ENCODE peak calls at places on chromosomes 6 and 20, in eight cellular contexts. C is GM23248, R is neural progenitor cell, W is PC-3, F is HCT116, Q is mesenchymal stem cell, G is osteoblast, N is fibroblast of lung. U is an unnamed sample.

GRCh38 chr6:167328086-167328485 is 3.2 kb downstream of the TTLL2 start:
- DNase-seq in C (no peak), Q (no peak), R (no peak), F (no peak), G (no peak), N (no peak), W (no peak), U (no peak)

GRCh38 chr20:22729180-22729579 is 144.8 kb upstream of the FOXA2 start:
- DNase-seq in Q (peak), N (no peak), R (no peak), W (peak), C (no peak), G (no peak), F (no peak), U (no peak)

GRCh38 chr6:7112741-7113313 is 5.1 kb downstream of the RREB1 start:
- DNase-seq in N (no peak), G (peak), F (no peak), C (peak), R (peak), W (peak), Q (peak), U (no peak)

GRCh38 chr20:63736893-63737689 is 627 bp downstream of the LIME1 start:
- DNase-seq in C (no peak), Q (no peak), R (no peak), N (no peak), F (no peak), G (peak), W (no peak), U (no peak)

GRCh38 chr20:53975761-53976160 is 94.6 kb downstream of the BCAS1 start:
- DNase-seq in Q (no peak), C (no peak), F (no peak), N (no peak), W (no peak), G (no peak), R (no peak), U (no peak)

GRCh38 chr6:112223070-112223861 is 31.1 kb downstream of the LAMA4 start:
- DNase-seq in Q (peak), G (peak), W (peak), R (no peak), C (peak), F (no peak), N (peak), U (no peak)

GRCh38 chr6:5308066-5308465 is 46.8 kb downstream of the FARS2 start:
- DNase-seq in Q (no peak), C (peak), F (no peak), N (peak), W (peak), R (no peak), G (no peak), U (no peak)

GRCh38 chr20:46378390-46379009 is 27.9 kb downstream of the ELMO2 start:
- DNase-seq in Q (no peak), N (no peak), G (no peak), R (no peak), W (no peak), F (no peak), C (no peak), U (no peak)

GRCh38 chr6:116847234-116847633 is 18.4 kb upstream of the GPRC6A start:
- DNase-seq in G (peak), N (peak), Q (peak), R (no peak), F (peak), C (peak), W (peak), U (no peak)

GRCh38 chr6:100023798-100024197 is 29.8 kb upstream of the MCHR2 start:
- DNase-seq in W (no peak), Q (no peak), F (no peak), C (no peak), R (no peak), N (no peak), G (no peak), U (no peak)

GRCh38 chr20:58023781-58024180 is 204.7 kb downstream of the ANKRD60 start:
- DNase-seq in N (no peak), R (no peak), F (no peak), W (no peak), G (no peak), Q (no peak), C (no peak), U (no peak)

GRCh38 chr20:63751471-63752271 is 12.1 kb downstream of the SLC2A4RG start:
- DNase-seq in C (no peak), Q (no peak), F (no peak), N (no peak), G (peak), R (no peak), W (no peak), U (no peak)

GRCh38 chr20:41148956-41149355 is 11.6 kb downstream of the PLCG1 start:
- DNase-seq in N (no peak), C (no peak), F (no peak), G (peak), R (no peak), W (no peak), Q (no peak), U (no peak)

GRCh38 chr20:10992776-10993175 is 319.0 kb upstream of the JAG1 start:
- DNase-seq in R (no peak), W (no peak), C (no peak), N (no peak), Q (no peak), G (no peak), F (no peak), U (no peak)

GRCh38 chr6:29227235-29227634 is 56.5 kb downstream of the OR2J2 start:
- DNase-seq in R (no peak), Q (no peak), N (no peak), F (no peak), W (no peak), C (no peak), G (no peak), U (no peak)

GRCh38 chr6:143962644-143962929 is 45.5 kb downstream of the PLAGL1 start:
- DNase-seq in F (no peak), Q (peak), C (peak), W (no peak), G (no peak), R (peak), N (peak), U (peak)

GRCh38 chr6:126077810-126078791 is 91.8 kb downstream of the TRMT11 start:
- DNase-seq in F (no peak), C (peak), W (no peak), N (no peak), Q (peak), R (no peak), G (no peak), U (no peak)

GRCh38 chr6:25359191-25359861 is 80.2 kb downstream of the CARMIL1 start:
- DNase-seq in N (peak), W (peak), Q (peak), R (peak), C (peak), F (no peak), G (peak), U (peak)

GRCh38 chr6:26104457-26105108 is 17.4 kb downstream of the HFE start:
- DNase-seq in F (peak), C (no peak), N (no peak), W (peak), R (no peak), Q (no peak), G (no peak), U (no peak)

GRCh38 chr6:130615816-130616215 is 211.4 kb upstream of the SMLR1 start:
- DNase-seq in Q (no peak), G (no peak), R (no peak), W (no peak), F (no peak), N (no peak), C (no peak), U (no peak)

GRCh38 chr20:7926767-7927166 is 13.5 kb downstream of the HAO1 start:
- DNase-seq in F (peak), G (no peak), Q (peak), N (peak), R (peak), C (peak), W (peak), U (no peak)

GRCh38 chr6:43764767-43765166 is 5.2 kb upstream of the VEGFA start:
- DNase-seq in Q (no peak), R (peak), N (no peak), F (no peak), C (no peak), G (no peak), W (no peak), U (peak)

GRCh38 chr20:22863881-22864280 is 171.2 kb upstream of the SSTR4 start:
- DNase-seq in W (no peak), R (no peak), N (no peak), F (no peak), C (no peak), G (no peak), Q (no peak), U (no peak)

GRCh38 chr20:23566199-23566932 is 1.9 kb downstream of the CST9L start:
- DNase-seq in W (no peak), R (no peak), F (no peak), N (no peak), G (no peak), C (no peak), Q (no peak), U (no peak)

GRCh38 chr20:57619053-57619831 is 984 bp downstream of the ZBP1 start:
- DNase-seq in F (no peak), Q (no peak), N (no peak), W (no peak), C (no peak), G (no peak), R (no peak), U (no peak)

GRCh38 chr6:143556529-143556928 is 45.0 kb upstream of the FUCA2 start:
- DNase-seq in W (no peak), G (peak), N (peak), C (peak), R (no peak), F (no peak), Q (peak), U (no peak)

GRCh38 chr20:54276577-54277169 is 68.8 kb downstream of the PFDN4 start:
- DNase-seq in G (no peak), R (no peak), N (no peak), W (peak), F (no peak), C (no peak), Q (no peak), U (no peak)

DNA sequence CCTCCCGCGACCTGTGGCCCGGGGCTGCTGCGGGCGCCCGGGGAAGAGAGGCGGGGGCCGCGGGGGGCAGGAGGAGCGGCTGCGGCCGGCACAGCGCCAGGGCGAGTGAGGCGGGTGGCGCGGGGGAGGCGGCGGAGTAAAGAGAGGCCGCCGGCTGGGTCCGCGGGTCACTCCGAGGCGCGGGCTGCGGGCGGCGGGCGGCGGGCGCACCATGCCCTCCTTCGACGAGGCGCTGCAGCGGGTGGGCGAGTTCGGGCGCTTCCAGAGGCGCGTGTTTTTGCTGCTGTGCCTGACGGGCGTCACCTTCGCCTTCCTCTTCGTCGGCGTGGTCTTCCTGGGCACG is at the start of gene SLC22A3:
- DNase-seq in F (no peak), N (no peak), R (peak), W (no peak), G (peak), Q (no peak), C (no peak), U (peak)
- H3K4me2 ChIP-seq in F (no peak), N (peak), R (peak), W (peak), G (peak), Q (peak), C (peak), U (peak)

GRCh38 chr20:62496525-62497218 is 20.9 kb upstream of the GATA5 start:
- DNase-seq in C (peak), R (peak), G (no peak), W (peak), N (no peak), F (no peak), Q (no peak), U (no peak)
- H3K4me2 ChIP-seq in C (no peak), R (peak), G (no peak), W (peak), N (no peak), F (peak), Q (no peak), U (peak)

GRCh38 chr6:87589693-87590416 is at the start of the genes ORC3 and RARS2:
- DNase-seq in R (peak), G (peak), N (peak), F (peak), Q (peak), W (peak), C (peak), U (peak)

GRCh38 chr6:87583822-87584221 is 6.0 kb downstream of the RARS2 start:
- DNase-seq in F (no peak), N (no peak), Q (no peak), C (no peak), R (no peak), W (no peak), G (no peak), U (no peak)

GRCh38 chr6:87590417-87590880 is 514 bp downstream of the ORC3 start:
- DNase-seq in W (no peak), F (no peak), Q (no peak), G (no peak), N (no peak), R (no peak), C (no peak), U (no peak)

GRCh38 chr6:87588756-87589407 is 905 bp downstream of the RARS2 start:
- DNase-seq in F (no peak), C (peak), G (peak), R (no peak), N (peak), Q (peak), W (no peak), U (no peak)

DNA sequence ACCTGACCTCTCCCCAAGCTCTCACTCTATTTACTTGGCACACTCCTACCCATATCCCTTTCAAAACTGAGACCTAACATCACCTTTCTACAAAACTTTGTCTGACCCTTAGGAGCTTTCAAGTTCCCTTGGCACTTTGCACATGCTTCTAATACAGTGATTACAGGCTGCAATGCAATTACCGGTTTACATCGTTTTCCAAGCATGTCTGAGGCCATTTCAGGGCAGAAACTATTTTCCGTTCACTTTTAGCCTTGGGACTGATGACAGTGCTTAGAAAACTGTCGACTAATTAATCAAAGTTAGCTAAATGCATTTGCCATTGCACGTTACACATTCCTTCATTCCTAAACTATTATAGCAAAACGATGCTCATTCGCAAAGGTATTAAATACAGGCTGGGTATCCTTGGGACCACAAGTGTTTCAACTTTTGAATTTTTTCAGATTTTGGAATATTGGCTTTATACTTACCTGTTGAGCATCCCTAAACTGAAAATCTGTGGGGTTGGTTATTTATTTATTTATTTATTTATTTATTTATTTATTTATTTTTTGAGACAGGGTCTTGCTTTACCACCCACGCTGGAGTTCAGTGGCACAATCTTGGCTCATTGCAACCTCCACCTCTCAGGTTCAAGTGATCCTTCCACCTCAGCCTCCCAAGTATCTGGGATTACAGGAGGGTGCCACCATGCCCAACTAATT is 3.3 kb downstream of the RARS2 start:
- DNase-seq in W (no peak), G (no peak), N (peak), F (no peak), R (no peak), Q (no peak), C (no peak), U (no peak)
- H3K4me2 ChIP-seq in W (no peak), G (no peak), N (no peak), F (no peak), R (no peak), Q (no peak), C (peak), U (no peak)

GRCh38 chr20:38604873-38605303 is 3.3 kb downstream of the ARHGAP40 start:
- DNase-seq in W (peak), R (no peak), F (no peak), G (peak), Q (peak), N (peak), C (peak), U (peak)
- H3K4me2 ChIP-seq in W (peak), R (no peak), F (no peak), G (no peak), Q (no peak), N (no peak), C (no peak), U (no peak)

GRCh38 chr20:61682998-61683681 is 382.5 kb downstream of the TAF4 start:
- DNase-seq in G (no peak), R (no peak), F (no peak), Q (no peak), N (peak), W (no peak), C (peak), U (no peak)
- H3K4me2 ChIP-seq in G (no peak), R (no peak), F (no peak), Q (no peak), N (peak), W (no peak), C (no peak), U (no peak)

GRCh38 chr6:133587841-133588240 is 301.1 kb upstream of the TCF21 start:
- DNase-seq in F (no peak), R (no peak), C (peak), Q (no peak), G (peak), W (no peak), N (peak), U (no peak)
- H3K4me2 ChIP-seq in F (no peak), R (no peak), C (peak), Q (no peak), G (no peak), W (no peak), N (peak), U (no peak)

GRCh38 chr20:25198663-25199363 is 3.3 kb downstream of the ENTPD6 start:
- DNase-seq in F (no peak), C (peak), N (no peak), R (peak), W (no peak), Q (no peak), G (no peak), U (no peak)

GRCh38 chr20:25197173-25197869 is 1.8 kb downstream of the ENTPD6 start:
- DNase-seq in G (no peak), R (no peak), W (peak), Q (no peak), N (no peak), C (no peak), F (no peak), U (no peak)

GRCh38 chr20:25196701-25197120 is 1.2 kb downstream of the ENTPD6 start:
- DNase-seq in G (peak), C (peak), W (no peak), R (peak), Q (no peak), N (no peak), F (no peak), U (no peak)

GRCh38 chr20:25195962-25196700 is 619 bp downstream of the ENTPD6 start:
- DNase-seq in N (peak), R (peak), C (no peak), W (peak), G (peak), Q (peak), F (peak), U (no peak)

DNA sequence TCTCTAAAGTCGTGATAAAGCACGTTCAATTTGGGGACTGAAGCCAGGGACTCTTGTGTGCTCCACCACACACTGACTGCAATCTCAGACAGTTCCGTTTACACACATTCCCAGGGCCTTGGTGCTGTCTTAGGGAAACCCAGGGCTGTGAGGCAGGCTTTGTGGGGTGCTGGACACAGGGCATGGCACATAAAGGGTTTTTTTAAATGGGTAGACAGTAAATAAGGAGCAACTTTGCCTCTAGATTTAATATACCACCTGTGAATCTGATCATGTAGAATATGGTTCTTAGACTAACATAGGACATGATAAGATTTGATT is 2.3 kb downstream of the ENTPD6 start:
- DNase-seq in R (no peak), F (no peak), G (no peak), C (no peak), N (no peak), Q (no peak), W (no peak), U (no peak)
- H3K4me2 ChIP-seq in R (no peak), F (no peak), G (no peak), C (no peak), N (no peak), Q (no peak), W (peak), U (no peak)

U was measured in neuronal stem cell.